ENCODE peak calls at places on chromosomes 1 and 21, in eight cellular contexts. T, K, Z, D, L, W, O and Y are unnamed samples.

GRCh38 chr1:64669098-64669675 is 75.7 kb upstream of the RAVER2 start:
- DNase-seq in Z (no peak), D (no peak), T (no peak), W (no peak), K (no peak), O (no peak), L (no peak), Y (no peak)

GRCh38 chr1:68449901-68450300 is at the start of gene RPE65:
- DNase-seq in Z (peak), O (no peak), L (peak), W (no peak), T (no peak), K (peak), D (no peak), Y (no peak)

GRCh38 chr1:37514350-37515184 is at the start of gene MEAF6:
- DNase-seq in T (peak), L (peak), D (peak), K (peak), W (peak), O (peak), Z (peak), Y (peak)

GRCh38 chr1:192759104-192759503 is 49.7 kb upstream of the RGS2 start:
- DNase-seq in W (no peak), O (no peak), Z (no peak), K (no peak), L (no peak), D (no peak), T (no peak), Y (no peak)

GRCh38 chr1:154847891-154848290 is 22.2 kb downstream of the KCNN3 start:
- DNase-seq in K (no peak), Z (peak), T (no peak), D (peak), W (peak), O (no peak), L (no peak), Y (no peak)

GRCh38 chr1:206550446-206550845 is 43.1 kb downstream of the RASSF5 start:
- DNase-seq in Z (no peak), T (no peak), W (no peak), O (no peak), L (no peak), K (no peak), D (no peak), Y (no peak)

GRCh38 chr1:183881387-183882084 is 76.6 kb downstream of the RGL1 start:
- DNase-seq in Z (peak), K (peak), O (peak), L (peak), T (no peak), W (peak), D (no peak), Y (no peak)

GRCh38 chr21:14968821-14969220 is 96.0 kb downstream of the NRIP1 start:
- DNase-seq in O (no peak), Z (no peak), K (no peak), T (no peak), W (no peak), L (no peak), D (no peak), Y (no peak)

GRCh38 chr1:225962440-225962975 is 21.5 kb upstream of the LEFTY2 start:
- DNase-seq in D (peak), Z (no peak), O (peak), W (peak), T (peak), L (no peak), K (peak), Y (peak)

GRCh38 chr1:238830036-238830611 is 556.2 kb upstream of the CHRM3 start:
- DNase-seq in W (no peak), L (no peak), O (no peak), Z (no peak), K (no peak), D (no peak), T (no peak), Y (no peak)

GRCh38 chr1:89833183-89834077 is 12.6 kb downstream of the LRRC8D start:
- DNase-seq in O (no peak), L (no peak), D (no peak), T (no peak), K (no peak), Z (peak), W (no peak), Y (no peak)

GRCh38 chr1:114208659-114209215 is 55.1 kb upstream of the SYT6 start:
- DNase-seq in T (no peak), K (no peak), L (no peak), O (no peak), Z (no peak), W (no peak), D (peak), Y (no peak)

GRCh38 chr1:226730826-226731225 is 8.3 kb downstream of the ITPKB start:
- DNase-seq in O (no peak), D (no peak), K (no peak), Z (no peak), W (no peak), T (no peak), L (no peak), Y (no peak)

GRCh38 chr1:157880621-157881020 is 39.0 kb upstream of the CD5L start:
- DNase-seq in D (no peak), W (no peak), Z (no peak), T (no peak), K (no peak), L (no peak), O (no peak), Y (no peak)

GRCh38 chr1:41446851-41447610 is 37.5 kb downstream of the EDN2 start:
- DNase-seq in Z (no peak), D (no peak), K (no peak), L (no peak), T (no peak), O (no peak), W (no peak), Y (no peak)

GRCh38 chr21:40243676-40244075 is 376.4 kb downstream of the PCP4 start:
- DNase-seq in T (no peak), Z (no peak), D (no peak), O (no peak), L (no peak), W (no peak), K (no peak), Y (no peak)

GRCh38 chr1:34359411-34359810 is 182.7 kb downstream of the C1orf94 start:
- DNase-seq in W (no peak), D (no peak), L (no peak), Z (no peak), K (no peak), T (no peak), O (no peak), Y (no peak)

GRCh38 chr1:156291226-156292061 is 4.0 kb downstream of the GLMP start:
- DNase-seq in W (peak), D (peak), O (peak), K (peak), Z (peak), T (no peak), L (peak), Y (no peak)

GRCh38 chr1:53104289-53104913 is 38.0 kb downstream of the SLC1A7 start:
- DNase-seq in Z (no peak), D (no peak), T (no peak), W (no peak), O (no peak), L (no peak), K (no peak), Y (no peak)

GRCh38 chr1:214003233-214003632 is 15.5 kb downstream of the PROX1 start:
- DNase-seq in L (no peak), D (no peak), W (no peak), Z (no peak), T (no peak), K (no peak), O (no peak), Y (no peak)

GRCh38 chr1:234975122-234975940 is 153.3 kb downstream of the TOMM20 start:
- DNase-seq in W (no peak), L (peak), Z (no peak), T (no peak), O (no peak), K (peak), D (no peak), Y (no peak)

GRCh38 chr21:35852820-35853219 is 207.5 kb downstream of the SETD4 start:
- DNase-seq in D (no peak), K (no peak), Z (no peak), L (no peak), W (no peak), O (no peak), T (no peak), Y (no peak)

GRCh38 chr1:223748773-223749733 is 36.7 kb downstream of the CAPN2 start:
- DNase-seq in O (peak), T (peak), W (peak), Z (peak), K (peak), D (peak), L (peak), Y (peak)

GRCh38 chr1:64398937-64399336 is 71.0 kb upstream of the CACHD1 start:
- DNase-seq in Z (no peak), K (no peak), L (no peak), O (no peak), D (no peak), W (no peak), T (no peak), Y (no peak)

GRCh38 chr1:41359211-41360073 is 1.8 kb upstream of the FOXO6 start:
- DNase-seq in T (no peak), L (peak), W (no peak), O (peak), K (peak), Z (no peak), D (no peak), Y (no peak)

GRCh38 chr1:8218351-8219092 is 99.4 kb upstream of the SLC45A1 start:
- DNase-seq in T (no peak), O (no peak), L (no peak), K (no peak), D (no peak), W (peak), Z (no peak), Y (no peak)

GRCh38 chr1:206074839-206075238 is 21.9 kb downstream of the RHEX start:
- DNase-seq in K (no peak), W (no peak), T (no peak), O (no peak), D (no peak), Z (no peak), L (no peak), Y (no peak)

GRCh38 chr1:23010734-23011449 is 4.8 kb downstream of the TEX46 start:
- DNase-seq in K (peak), T (no peak), D (no peak), Z (peak), O (no peak), L (peak), W (no peak), Y (no peak)

GRCh38 chr1:157961805-157962762 is 31.4 kb upstream of the KIRREL1 start:
- DNase-seq in O (no peak), L (peak), D (no peak), T (no peak), Z (no peak), K (peak), W (no peak), Y (no peak)

GRCh38 chr1:230747886-230748800 is 955 bp downstream of the CAPN9 start:
- DNase-seq in L (no peak), O (peak), T (no peak), Z (peak), K (no peak), D (no peak), W (no peak), Y (no peak)

GRCh38 chr1:220732137-220732536 is 16.0 kb upstream of the MTARC2 start:
- DNase-seq in T (no peak), W (no peak), D (no peak), K (peak), O (no peak), Z (no peak), L (no peak), Y (no peak)

GRCh38 chr1:153880962-153881361 is 41.8 kb downstream of the GATAD2B start:
- DNase-seq in D (peak), T (peak), Z (peak), K (peak), W (peak), O (peak), L (peak), Y (peak)

GRCh38 chr1:228212415-228212965 is 4.6 kb downstream of the OBSCN start:
- DNase-seq in K (no peak), O (no peak), T (no peak), D (no peak), W (no peak), Z (no peak), L (no peak), Y (peak)

GRCh38 chr1:161864577-161864976 is 98.5 kb downstream of the ATF6 start:
- DNase-seq in L (peak), K (peak), T (peak), Z (peak), W (no peak), O (no peak), D (no peak), Y (no peak)

GRCh38 chr1:192793983-192794767 is 14.7 kb upstream of the RGS2 start:
- DNase-seq in Z (no peak), K (no peak), O (no peak), D (no peak), L (no peak), T (no peak), W (no peak), Y (no peak)

GRCh38 chr1:57848406-57848805 is 424.5 kb upstream of the DAB1 start:
- DNase-seq in D (no peak), W (no peak), T (no peak), O (no peak), Z (no peak), L (peak), K (no peak), Y (no peak)

GRCh38 chr1:162856260-162856659 is 4.7 kb downstream of the CCDC190 start:
- DNase-seq in O (no peak), T (no peak), Z (no peak), L (peak), W (no peak), D (no peak), K (peak), Y (no peak)